ENCODE peak calls at places on chromosomes 6 and 20, in four cellular contexts. One of them, this sample, is unnamed.

GRCh38 chr20:62222972-62223371 is 2.9 kb upstream of the HRH3 start:
- DNase-seq in GM12892: no peak
- DNase-seq in stomach: no peak
- DNase-seq in suprapubic skin: no peak
- DNase-seq in this sample: no peak

GRCh38 chr6:75600694-75601265 is 900 bp upstream of the SENP6 start:
- DNase-seq in GM12892: no peak
- DNase-seq in stomach: no peak
- DNase-seq in suprapubic skin: no peak
- DNase-seq in this sample: no peak

GRCh38 chr20:46582648-46583047 is 32.2 kb upstream of the OCSTAMP start:
- DNase-seq in GM12892: no peak
- DNase-seq in stomach: no peak
- DNase-seq in suprapubic skin: no peak
- DNase-seq in this sample: no peak

GRCh38 chr6:112626468-112627082 is 279.4 kb downstream of the RFPL4B start:
- DNase-seq in GM12892: no peak
- DNase-seq in stomach: no peak
- DNase-seq in suprapubic skin: no peak
- DNase-seq in this sample: no peak

GRCh38 chr6:107118976-107119375 is 3.7 kb upstream of the BEND3 start:
- DNase-seq in GM12892: no peak
- DNase-seq in stomach: no peak
- DNase-seq in suprapubic skin: no peak
- DNase-seq in this sample: no peak

GRCh38 chr6:88276331-88276730 is 110.2 kb upstream of the CNR1 start:
- DNase-seq in GM12892: no peak
- DNase-seq in stomach: no peak
- DNase-seq in suprapubic skin: no peak
- DNase-seq in this sample: no peak

GRCh38 chr6:108699290-108700041 is 138.7 kb downstream of the FOXO3 start:
- DNase-seq in GM12892: no peak
- DNase-seq in stomach: no peak
- DNase-seq in suprapubic skin: no peak
- DNase-seq in this sample: no peak

GRCh38 chr20:9332783-9333482 is 181.5 kb upstream of the LAMP5 start:
- DNase-seq in GM12892: no peak
- DNase-seq in stomach: no peak
- DNase-seq in suprapubic skin: no peak
- DNase-seq in this sample: no peak

GRCh38 chr20:20073851-20074252 is 21.5 kb downstream of the CFAP61 start:
- DNase-seq in GM12892: no peak
- DNase-seq in stomach: no peak
- DNase-seq in suprapubic skin: no peak
- DNase-seq in this sample: no peak

GRCh38 chr6:143806282-143807102 is 36.6 kb upstream of the LTV1 start:
- DNase-seq in GM12892: no peak
- DNase-seq in stomach: no peak
- DNase-seq in suprapubic skin: no peak
- DNase-seq in this sample: peak

GRCh38 chr6:165186041-165186440 is 123.4 kb downstream of the C6orf118 start:
- DNase-seq in GM12892: no peak
- DNase-seq in stomach: no peak
- DNase-seq in suprapubic skin: no peak
- DNase-seq in this sample: no peak

GRCh38 chr6:108635505-108636226 is 74.9 kb downstream of the FOXO3 start:
- DNase-seq in GM12892: no peak
- DNase-seq in stomach: peak
- DNase-seq in suprapubic skin: no peak
- DNase-seq in this sample: no peak

GRCh38 chr6:26053929-26054658 is 33.1 kb upstream of the HFE start:
- DNase-seq in GM12892: no peak
- DNase-seq in stomach: no peak
- DNase-seq in suprapubic skin: no peak
- DNase-seq in this sample: no peak

GRCh38 chr6:16674666-16675392 is 86.4 kb downstream of the ATXN1 start:
- DNase-seq in GM12892: no peak
- DNase-seq in stomach: no peak
- DNase-seq in suprapubic skin: no peak
- DNase-seq in this sample: no peak

GRCh38 chr20:34771680-34772081 is 53.8 kb downstream of the NCOA6 start:
- DNase-seq in GM12892: no peak
- DNase-seq in stomach: no peak
- DNase-seq in suprapubic skin: no peak
- DNase-seq in this sample: no peak

GRCh38 chr6:111646034-111646433 is 40.4 kb upstream of the TRAF3IP2 start:
- DNase-seq in GM12892: no peak
- DNase-seq in stomach: no peak
- DNase-seq in suprapubic skin: no peak
- DNase-seq in this sample: no peak

GRCh38 chr6:2890981-2891767 is 11.9 kb downstream of the SERPINB9 start:
- DNase-seq in GM12892: no peak
- DNase-seq in stomach: no peak
- DNase-seq in suprapubic skin: no peak
- DNase-seq in this sample: no peak

GRCh38 chr6:2794171-2794730 is 29.1 kb downstream of the WRNIP1 start:
- DNase-seq in GM12892: no peak
- DNase-seq in stomach: no peak
- DNase-seq in suprapubic skin: no peak
- DNase-seq in this sample: no peak

GRCh38 chr20:62824476-62825287 is 7.8 kb downstream of the COL9A3 start:
- DNase-seq in GM12892: no peak
- DNase-seq in stomach: peak
- DNase-seq in suprapubic skin: no peak
- DNase-seq in this sample: peak

GRCh38 chr6:33592595-33593413 is 12.7 kb upstream of the BAK1 start:
- DNase-seq in GM12892: peak
- DNase-seq in stomach: peak
- DNase-seq in suprapubic skin: no peak
- DNase-seq in this sample: no peak

GRCh38 chr6:36467625-36468024 is 24.8 kb downstream of the KCTD20 start:
- DNase-seq in GM12892: no peak
- DNase-seq in stomach: no peak
- DNase-seq in suprapubic skin: no peak
- DNase-seq in this sample: no peak

GRCh38 chr6:35603326-35604202 is 85.2 kb downstream of the FKBP5 start:
- DNase-seq in GM12892: no peak
- DNase-seq in stomach: no peak
- DNase-seq in suprapubic skin: no peak
- DNase-seq in this sample: no peak

GRCh38 chr20:10665027-10665561 is 8.7 kb downstream of the JAG1 start:
- DNase-seq in GM12892: no peak
- DNase-seq in stomach: no peak
- DNase-seq in suprapubic skin: no peak
- DNase-seq in this sample: no peak

GRCh38 chr6:139219271-139219729 is 72.5 kb downstream of the TXLNB start:
- DNase-seq in GM12892: peak
- DNase-seq in stomach: peak
- DNase-seq in suprapubic skin: peak
- DNase-seq in this sample: peak
- TF ChIP-seq POLR2AphosphoS5 in GM12892: no peak
- TF ChIP-seq POLR2AphosphoS5 in stomach: peak
- TF ChIP-seq POLR2AphosphoS5 in suprapubic skin: peak
- TF ChIP-seq POLR2AphosphoS5 in this sample: peak

GRCh38 chr6:28965706-28966105 is 39.4 kb downstream of the ZNF311 start:
- DNase-seq in GM12892: no peak
- DNase-seq in stomach: no peak
- DNase-seq in suprapubic skin: no peak
- DNase-seq in this sample: no peak

GRCh38 chr6:28956331-28956730 is 32.5 kb upstream of the TRIM27 start:
- DNase-seq in GM12892: no peak
- DNase-seq in stomach: no peak
- DNase-seq in suprapubic skin: no peak
- DNase-seq in this sample: no peak

DNA sequence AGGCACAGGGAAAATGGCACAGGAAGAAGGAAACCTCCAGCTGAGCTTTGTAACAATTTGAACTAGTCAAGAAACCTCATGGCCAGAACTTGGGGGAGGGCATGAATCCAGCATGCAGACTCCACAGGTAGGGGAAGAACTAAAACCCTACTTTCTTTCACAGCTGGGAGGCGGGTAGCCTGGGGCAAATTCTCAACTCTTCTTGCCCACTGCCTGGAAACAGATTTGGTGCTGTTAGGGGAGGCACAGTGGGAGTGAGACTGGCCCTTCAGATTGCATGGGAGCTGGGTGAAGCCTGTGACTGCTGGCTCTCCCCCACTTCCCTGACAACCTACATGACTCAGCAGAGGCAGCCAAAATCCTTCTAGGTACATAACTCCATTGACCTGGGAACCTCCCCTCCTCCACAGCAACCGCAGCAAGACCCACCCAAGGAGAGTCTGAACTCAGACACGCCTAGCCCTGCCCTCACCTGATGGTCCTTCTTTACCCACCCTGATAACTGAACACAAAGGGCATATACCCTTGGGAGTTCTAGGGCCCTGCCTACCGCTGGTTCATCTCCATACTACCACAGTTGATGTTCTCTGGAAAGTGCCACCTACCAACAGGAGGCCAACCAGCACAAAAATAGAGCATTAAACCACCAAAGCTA is 37.2 kb upstream of the TRIM27 start:
- DNase-seq in GM12892: no peak
- DNase-seq in stomach: no peak
- DNase-seq in suprapubic skin: no peak
- DNase-seq in this sample: no peak
- TF ChIP-seq POLR2A in GM12892: no peak
- TF ChIP-seq POLR2A in stomach: no peak
- TF ChIP-seq POLR2A in suprapubic skin: no peak
- TF ChIP-seq POLR2A in this sample: no peak

GRCh38 chr20:64055893-64056638 is 6.6 kb upstream of the SOX18 start:
- DNase-seq in GM12892: no peak
- DNase-seq in stomach: no peak
- DNase-seq in suprapubic skin: no peak
- DNase-seq in this sample: no peak
- TF ChIP-seq POLR2AphosphoS5 in GM12892: no peak
- TF ChIP-seq POLR2AphosphoS5 in stomach: no peak
- TF ChIP-seq POLR2AphosphoS5 in suprapubic skin: no peak
- TF ChIP-seq POLR2AphosphoS5 in this sample: peak

DNA sequence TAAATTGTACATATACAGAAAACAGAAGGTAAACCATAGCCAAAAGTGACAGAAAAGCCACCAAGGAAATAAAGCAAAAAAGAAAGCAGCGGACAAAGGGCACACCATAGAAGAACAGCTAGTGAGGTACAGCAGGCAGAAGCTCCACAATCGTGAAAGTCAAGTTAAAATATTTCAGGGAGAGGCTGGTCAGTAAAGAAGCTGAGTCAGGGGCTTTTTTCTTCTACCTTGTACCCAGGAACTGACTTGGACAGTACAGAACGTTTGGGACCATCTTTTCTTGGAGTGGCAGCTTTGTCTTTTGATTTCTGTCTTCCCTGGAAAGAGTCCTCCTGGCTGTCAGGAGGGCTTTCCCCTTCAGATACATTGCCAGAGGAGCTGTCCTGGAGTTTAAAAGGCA is 8.1 kb downstream of the C6orf120 start:
- DNase-seq in GM12892: no peak
- DNase-seq in stomach: no peak
- DNase-seq in suprapubic skin: no peak
- DNase-seq in this sample: no peak
- TF ChIP-seq POLR2A in GM12892: no peak
- TF ChIP-seq POLR2A in stomach: no peak
- TF ChIP-seq POLR2A in suprapubic skin: no peak
- TF ChIP-seq POLR2A in this sample: no peak

GRCh38 chr6:113824411-113824810 is 32.7 kb upstream of the MARCKS start:
- DNase-seq in GM12892: no peak
- DNase-seq in stomach: no peak
- DNase-seq in suprapubic skin: no peak
- DNase-seq in this sample: no peak
- TF ChIP-seq POLR2AphosphoS5 in GM12892: no peak
- TF ChIP-seq POLR2AphosphoS5 in stomach: no peak
- TF ChIP-seq POLR2AphosphoS5 in suprapubic skin: no peak
- TF ChIP-seq POLR2AphosphoS5 in this sample: no peak

DNA sequence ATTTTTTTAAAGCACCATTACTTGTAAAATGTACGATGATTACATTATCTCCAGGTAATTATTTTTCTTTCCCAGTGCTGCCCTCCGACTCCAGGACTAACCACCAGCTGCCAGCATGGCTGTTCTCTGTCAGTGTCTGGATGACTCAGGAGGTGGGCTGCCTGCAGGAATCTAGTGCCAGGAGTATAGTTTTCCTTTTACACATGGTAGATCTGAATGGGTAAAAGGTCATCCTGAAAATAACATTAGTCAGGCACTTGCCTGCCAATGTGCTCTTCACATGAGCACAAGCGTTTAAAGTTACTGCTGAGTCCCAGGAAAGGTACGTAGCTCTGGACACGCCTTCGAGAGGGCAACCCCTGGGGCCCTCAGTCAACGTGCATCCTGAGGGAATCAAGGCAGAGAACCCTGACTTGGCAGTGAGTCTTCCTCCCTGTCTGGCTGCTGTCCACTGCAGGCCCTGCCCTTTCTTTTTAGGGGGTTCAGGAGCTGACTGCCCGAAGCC is 2.4 kb downstream of the DYNLT1 start:
- DNase-seq in GM12892: no peak
- DNase-seq in stomach: peak
- DNase-seq in suprapubic skin: peak
- DNase-seq in this sample: no peak
- TF ChIP-seq POLR2A in GM12892: no peak
- TF ChIP-seq POLR2A in stomach: no peak
- TF ChIP-seq POLR2A in suprapubic skin: no peak
- TF ChIP-seq POLR2A in this sample: no peak

DNA sequence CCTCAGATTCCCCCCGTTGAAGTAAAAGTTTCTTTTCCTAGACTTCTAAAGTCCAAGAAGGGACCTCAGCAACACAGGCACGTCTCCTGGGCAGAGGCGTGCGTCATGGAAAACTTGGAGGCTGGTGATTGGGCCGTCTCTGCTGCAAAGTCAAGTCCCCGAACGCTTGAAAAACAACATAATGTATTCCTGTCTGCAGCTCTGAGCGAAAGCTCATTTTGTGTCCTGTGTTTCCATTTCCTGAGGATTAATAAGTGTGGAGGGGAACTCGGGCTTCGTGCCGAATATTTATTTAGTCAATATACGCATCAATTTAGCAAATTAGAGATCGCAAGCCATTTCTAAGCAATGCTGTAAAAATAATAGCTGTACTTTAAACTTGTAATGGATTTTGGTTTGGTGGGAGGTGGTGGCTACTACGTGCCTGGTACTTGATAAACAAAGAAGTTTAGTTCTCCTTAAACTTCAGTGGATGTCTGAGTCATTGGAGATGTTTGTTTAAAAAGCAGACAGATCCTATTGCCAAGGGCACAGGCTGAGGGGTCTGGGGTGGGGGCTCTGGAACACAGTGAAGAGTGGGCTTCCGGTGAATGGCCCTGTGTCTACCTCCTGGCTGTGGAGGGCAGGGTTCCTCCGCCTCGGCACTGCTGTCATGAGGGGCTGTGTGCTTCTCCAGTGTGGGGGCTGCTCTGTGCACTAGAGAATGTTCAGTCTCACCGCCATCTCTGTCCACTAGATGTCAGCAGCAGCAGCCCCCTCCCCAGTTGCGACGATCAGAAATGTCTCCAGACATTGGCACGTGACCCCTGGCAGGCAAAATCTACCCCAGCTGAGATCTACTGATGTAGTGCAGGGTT is 21.8 kb downstream of the PCK1 start:
- DNase-seq in GM12892: no peak
- DNase-seq in stomach: peak
- DNase-seq in suprapubic skin: no peak
- DNase-seq in this sample: no peak
- TF ChIP-seq POLR2AphosphoS5 in GM12892: no peak
- TF ChIP-seq POLR2AphosphoS5 in stomach: peak
- TF ChIP-seq POLR2AphosphoS5 in suprapubic skin: no peak
- TF ChIP-seq POLR2AphosphoS5 in this sample: no peak

This sample was measured in upper lobe of left lung.